ENCODE peak calls at places on chromosomes 4 and X, in six cellular contexts. T, K, G, H, Z and N are unnamed samples.

GRCh38 chr4:84493092-84493850 is 5.8 kb downstream of the NKX6-1 start:
- DNase-seq in G (no peak), T (no peak), K (peak; percentile 26), H (no peak), Z (no peak), N (peak; percentile 56)

GRCh38 chr4:55078987-55079386 is 46.4 kb downstream of the KDR start:
- DNase-seq in K (peak; percentile 94), T (no peak), G (no peak), H (no peak), Z (no peak), N (no peak)

GRCh38 chrX:16589211-16589610 is 60.7 kb upstream of the S100G start:
- DNase-seq in K (peak; percentile 63), H (no peak), Z (no peak), T (no peak), G (no peak), N (no peak)

GRCh38 chr4:13546374-13546854 is 2.1 kb upstream of the NKX3-2 start:
- DNase-seq in T (peak; percentile 20), K (no peak), Z (no peak), H (no peak), G (no peak), N (no peak)

GRCh38 chrX:12956704-12957541 is 18.0 kb upstream of the TMSB4X start:
- DNase-seq in K (peak; percentile 64), H (peak; percentile 44), T (peak; percentile 84), G (peak; percentile 92), Z (no peak), N (no peak)

GRCh38 chr4:41880840-41881831 is 54.1 kb upstream of the TMEM33 start:
- DNase-seq in T (no peak), K (peak; percentile 2), Z (peak; percentile 69), G (no peak), H (no peak), N (peak; percentile 50)

GRCh38 chr4:59598233-59598618 is 1601.9 kb upstream of the ADGRL3 start:
- DNase-seq in H (no peak), K (no peak), T (no peak), G (no peak), Z (no peak), N (no peak)

GRCh38 chr4:93299116-93299515 is 529.4 kb upstream of the ATOH1 start:
- DNase-seq in H (no peak), K (no peak), Z (no peak), G (peak; percentile 83), T (no peak), N (no peak)

GRCh38 chr4:78654809-78655208 is 103.2 kb downstream of the ANXA3 start:
- DNase-seq in T (no peak), H (no peak), Z (no peak), K (peak; percentile 42), G (no peak), N (no peak)

GRCh38 chrX:16511776-16512400 is 138.1 kb upstream of the S100G start:
- DNase-seq in T (no peak), Z (no peak), G (no peak), K (peak; percentile 46), H (no peak), N (no peak)